ENCODE peak calls at places on chromosomes 3 and 15, in ten cellular contexts. I is HS-5; Y is activated T-helper 1 cell treated with anti-CD3 and anti-CD28 coated beads, Interleukin-12 subunit alpha, Interleukin-12 subunit beta, Interleukin-2, Interleukin-4 antibody, amounts not matched to agents 30 ng/mL and 10 ng/mL and 1 ng/mL, durations not matched to agents 14 hours and 24 hours and 36 hours; N is activated naive CD4-positive, alpha-beta T cell; H is NCI-H526; M is ovary; B is activated CD8-positive, alpha-beta memory T cell treated with anti-CD3 and anti-CD28 coated beads, Interleukin-2, amount 50 U/mL, for 48 hours; Q is AG08396; A is effector memory CD4-positive, alpha-beta T cell; K is ELR. S is an unnamed sample.
A peak's percentile ranks its signal among the peaks of the same experiment; 100 is the strongest.

GRCh38 chr15:75114796-75115195 is 86.9 kb upstream of the C15orf39 start:
- DNase-seq in H (no peak), N (no peak), Y (no peak), A (no peak), M (no peak), B (no peak), K (no peak), Q (no peak), I (no peak), S (no peak)

GRCh38 chr15:57994468-57995154 is 70.9 kb downstream of the ALDH1A2 start:
- DNase-seq in H (no peak), A (no peak), I (no peak), K (peak; percentile 17), Y (no peak), B (no peak), Q (no peak), M (no peak), N (no peak), S (no peak)

GRCh38 chr3:171129827-171130226 is 103.3 kb upstream of the SLC2A2 start:
- DNase-seq in A (no peak), K (peak; percentile 67), H (no peak), B (no peak), N (no peak), Q (peak; percentile 34), Y (no peak), M (no peak), I (peak; percentile 54), S (no peak)

GRCh38 chr3:54916722-54917121 is 11.1 kb downstream of the LRTM1 start:
- DNase-seq in M (no peak), I (no peak), K (peak; percentile 13), Q (no peak), B (no peak), A (no peak), H (no peak), N (no peak), Y (no peak), S (no peak)

GRCh38 chr15:74873756-74874424 is 725 bp upstream of the SCAMP2 start:
- DNase-seq in Y (no peak), M (no peak), N (no peak), H (no peak), Q (peak; percentile 30), K (peak; percentile 29), I (no peak), B (peak; percentile 74), A (no peak), S (no peak)

GRCh38 chr3:149489060-149489690 is 14.7 kb downstream of the TM4SF4 start:
- DNase-seq in Q (no peak), H (peak; percentile 7), N (no peak), Y (no peak), B (no peak), M (no peak), A (no peak), K (peak; percentile 60), I (no peak), S (no peak)

GRCh38 chr3:98445949-98446406 is 17.0 kb upstream of the OR5K1 start:
- DNase-seq in B (no peak), Q (no peak), Y (no peak), N (no peak), M (no peak), A (no peak), I (no peak), H (no peak), K (no peak), S (peak; percentile 99)

GRCh38 chr15:90697180-90697579 is 20.0 kb upstream of the BLM start:
- DNase-seq in M (no peak), K (no peak), A (no peak), Y (peak; percentile 40), N (no peak), Q (no peak), B (no peak), I (no peak), H (no peak), S (no peak)

GRCh38 chr3:190862209-190863118 is at the start of gene GMNC:
- DNase-seq in Q (peak; percentile 80), A (no peak), N (no peak), K (peak; percentile 83), Y (peak; percentile 34), I (peak; percentile 41), H (peak; percentile 35), B (peak; percentile 65), M (peak; percentile 53), S (peak; percentile 62)

GRCh38 chr3:8962226-8962861 is 928 bp downstream of the RAD18 start:
- DNase-seq in Q (no peak), K (peak; percentile 39), B (no peak), M (no peak), A (no peak), I (no peak), Y (no peak), N (no peak), H (no peak), S (no peak)

GRCh38 chr3:52083556-52084087 is 27.3 kb upstream of the DUSP7 start:
- DNase-seq in B (no peak), I (no peak), H (no peak), N (no peak), Q (no peak), M (no peak), K (no peak), Y (no peak), A (no peak), S (no peak)

GRCh38 chr3:33426068-33426467 is 14.1 kb downstream of the UBP1 start:
- DNase-seq in H (no peak), Y (no peak), B (no peak), N (no peak), Q (no peak), A (no peak), M (no peak), I (no peak), K (no peak), S (no peak)

GRCh38 chr15:57758556-57758955 is 52.0 kb downstream of the POLR2M start:
- DNase-seq in Q (no peak), A (no peak), M (no peak), I (peak; percentile 11), Y (no peak), H (peak; percentile 31), K (no peak), N (no peak), B (no peak), S (no peak)

GRCh38 chr3:16132190-16132589 is 42.3 kb upstream of the GALNT15 start:
- DNase-seq in M (no peak), N (no peak), B (no peak), Y (no peak), A (no peak), Q (no peak), H (no peak), K (no peak), I (no peak), S (peak; percentile 44)

GRCh38 chr3:150703756-150704344 is at the start of gene ERICH6:
- DNase-seq in Q (peak; percentile 94), B (peak; percentile 91), K (peak; percentile 93), Y (peak; percentile 81), N (peak; percentile 44), H (peak; percentile 86), A (peak; percentile 67), M (peak; percentile 93), I (peak; percentile 53), S (peak; percentile 68)

GRCh38 chr3:127377801-127378442 is 90.1 kb upstream of the PRR20G start:
- DNase-seq in A (no peak), H (no peak), Q (no peak), Y (no peak), K (no peak), M (no peak), I (no peak), B (peak; percentile 22), N (no peak), S (no peak)

GRCh38 chr3:4899654-4900236 is 79.5 kb upstream of the BHLHE40 start:
- DNase-seq in I (no peak), M (peak; percentile 57), K (no peak), B (no peak), A (no peak), Y (no peak), N (no peak), H (no peak), Q (no peak), S (no peak)

GRCh38 chr15:82122754-82123400 is 77.1 kb upstream of the MEX3B start:
- DNase-seq in N (no peak), I (peak; percentile 89), B (no peak), K (peak; percentile 97), Y (no peak), Q (peak; percentile 84), M (peak; percentile 73), H (no peak), A (no peak), S (peak; percentile 99)

GRCh38 chr3:46882377-46883015 is 5.0 kb downstream of the PTH1R start:
- DNase-seq in A (no peak), K (peak; percentile 34), Q (peak; percentile 45), M (peak; percentile 59), B (peak; percentile 59), H (no peak), I (no peak), N (no peak), Y (no peak), S (no peak)

GRCh38 chr3:117919611-117920010 is 1115.0 kb downstream of the IGSF11 start:
- DNase-seq in M (no peak), H (no peak), A (no peak), B (no peak), I (no peak), N (no peak), K (no peak), Q (no peak), Y (no peak), S (no peak)

GRCh38 chr3:125683067-125683844 is 88.0 kb upstream of the OSBPL11 start:
- DNase-seq in I (no peak), K (no peak), B (no peak), A (no peak), Q (no peak), M (no peak), Y (no peak), N (no peak), H (no peak), S (no peak)

GRCh38 chr15:48459571-48460461 is 128.6 kb downstream of the DUT start:
- DNase-seq in H (no peak), Y (no peak), I (peak; percentile 69), N (no peak), A (no peak), B (no peak), K (peak; percentile 84), Q (peak; percentile 40), M (no peak), S (no peak)

GRCh38 chr15:96046620-96047240 is 283.8 kb upstream of the NR2F2 start:
- DNase-seq in Q (peak; percentile 11), B (no peak), Y (no peak), A (no peak), N (no peak), I (peak; percentile 56), M (no peak), H (no peak), K (peak; percentile 27), S (no peak)

GRCh38 chr15:67708500-67708899 is 116.8 kb upstream of the SKOR1 start:
- DNase-seq in A (no peak), K (no peak), B (no peak), Y (no peak), Q (no peak), H (no peak), I (no peak), M (no peak), N (no peak), S (no peak)

GRCh38 chr3:22106213-22106867 is 355.3 kb upstream of the ZNF385D start:
- DNase-seq in Y (no peak), N (no peak), B (no peak), A (no peak), I (no peak), H (no peak), K (no peak), Q (no peak), M (no peak), S (no peak)

GRCh38 chr3:122536634-122537033 is 21.9 kb upstream of the KPNA1 start:
- DNase-seq in H (no peak), Q (no peak), Y (no peak), A (no peak), K (no peak), I (no peak), N (no peak), B (no peak), M (no peak), S (no peak)

GRCh38 chr3:117017135-117017990 is 307.8 kb downstream of the TUSC7 start:
- DNase-seq in K (no peak), M (no peak), I (no peak), H (no peak), Y (no peak), N (no peak), B (no peak), Q (no peak), A (no peak), S (no peak)

GRCh38 chr3:149009732-149010131 is 18.4 kb downstream of the GYG1 start:
- DNase-seq in K (peak; percentile 58), M (no peak), Y (peak; percentile 47), H (no peak), Q (no peak), A (peak; percentile 42), N (no peak), B (no peak), I (no peak), S (no peak)